ENCODE peak calls at places on chromosomes 2 and 18, in eight cellular contexts. H is stimulated activated CD4-positive, alpha-beta T cell treated with anti-CD3 and anti-CD28 coated beads, Interleukin-4, amount 100 ng/mL, for 48 hours; R is mucosa of descending colon; E is activated CD4-positive, alpha-beta T cell treated with anti-CD3 and anti-CD28 coated beads for 36 hours; L is dermis blood vessel endothelial cell; A is AG08396; T is nephron progenitor cell; P is HFFc6. K is an unnamed sample.
A peak's percentile ranks its signal among the peaks of the same experiment; 100 is the strongest.

GRCh38 chr2:63768051-63768450 is 73.6 kb upstream of the UGP2 start:
- DNase-seq in H (no peak), R (no peak), E (no peak), L (no peak), A (no peak), T (no peak), P (no peak), K (no peak)

GRCh38 chr18:46343940-46344372 is 239.8 kb downstream of the HAUS1 start:
- DNase-seq in H (no peak), R (peak; percentile 57), E (peak; percentile 79), L (peak; percentile 14), A (no peak), T (no peak), P (no peak), K (peak; percentile 84)

GRCh38 chr2:101230541-101230993 is 22.1 kb upstream of the CNOT11 start:
- DNase-seq in H (no peak), R (no peak), E (no peak), L (no peak), A (peak; percentile 45), T (no peak), P (peak; percentile 17), K (no peak)

GRCh38 chr2:212843409-212844199 is 305.0 kb upstream of the ERBB4 start:
- DNase-seq in H (no peak), R (no peak), E (no peak), L (peak; percentile 83), A (peak; percentile 47), T (no peak), P (peak; percentile 95), K (no peak)

GRCh38 chr2:240144649-240145261 is 4.3 kb upstream of the OTOS start:
- DNase-seq in H (no peak), R (peak; percentile 36), E (no peak), L (no peak), A (no peak), T (no peak), P (no peak), K (no peak)

GRCh38 chr2:85754313-85755095 is 713 bp downstream of the ATOH8 start:
- DNase-seq in H (no peak), R (peak; percentile 62), E (peak; percentile 62), L (peak; percentile 66), A (peak; percentile 63), T (peak; percentile 83), P (peak; percentile 66), K (no peak)

GRCh38 chr2:3726511-3726910 is 23.1 kb downstream of the DCDC2C start:
- DNase-seq in H (no peak), R (no peak), E (no peak), L (no peak), A (no peak), T (no peak), P (no peak), K (no peak)

GRCh38 chr18:54815086-54815485 is 13.2 kb upstream of the RAB27B start:
- DNase-seq in H (no peak), R (no peak), E (no peak), L (no peak), A (no peak), T (no peak), P (no peak), K (no peak)

GRCh38 chr2:65583061-65583460 is 150.7 kb upstream of the SPRED2 start:
- DNase-seq in H (no peak), R (no peak), E (no peak), L (no peak), A (no peak), T (no peak), P (no peak), K (no peak)

GRCh38 chr2:102478686-102479470 is 5.9 kb downstream of the SLC9A4 start:
- DNase-seq in H (no peak), R (no peak), E (peak; percentile 16), L (no peak), A (no peak), T (no peak), P (no peak), K (no peak)

GRCh38 chr2:196201229-196201998 is 30.0 kb upstream of the STK17B start:
- DNase-seq in H (no peak), R (no peak), E (no peak), L (peak; percentile 45), A (no peak), T (no peak), P (no peak), K (no peak)

GRCh38 chr2:42777883-42778805 is 14.2 kb upstream of the OXER1 start:
- DNase-seq in H (no peak), R (no peak), E (no peak), L (no peak), A (no peak), T (no peak), P (peak; percentile 36), K (no peak)

GRCh38 chr2:237967463-237967871 is 653 bp downstream of the UBE2F start:
- DNase-seq in H (no peak), R (peak; percentile 68), E (peak; percentile 40), L (peak; percentile 35), A (peak; percentile 51), T (peak; percentile 46), P (no peak), K (no peak)

GRCh38 chr2:156349605-156350004 is 17.1 kb upstream of the NR4A2 start:
- DNase-seq in H (no peak), R (no peak), E (no peak), L (no peak), A (no peak), T (no peak), P (no peak), K (no peak)

GRCh38 chr2:57075226-57075625 is 891.4 kb downstream of the CCDC85A start:
- DNase-seq in H (no peak), R (no peak), E (no peak), L (no peak), A (no peak), T (no peak), P (no peak), K (no peak)

GRCh38 chr2:18804540-18804939 is 215.2 kb upstream of the NT5C1B start:
- DNase-seq in H (no peak), R (no peak), E (no peak), L (peak; percentile 35), A (no peak), T (no peak), P (no peak), K (peak; percentile 39)

GRCh38 chr2:117359266-117359970 is 455.1 kb upstream of the DDX18 start:
- DNase-seq in H (no peak), R (no peak), E (no peak), L (no peak), A (no peak), T (no peak), P (no peak), K (peak; percentile 74)

GRCh38 chr2:2184549-2185249 is 146.4 kb downstream of the MYT1L start:
- DNase-seq in H (no peak), R (no peak), E (no peak), L (no peak), A (no peak), T (no peak), P (no peak), K (no peak)

K was measured in DMS153.